ENCODE peak calls at places on chromosomes 16 and 17, in four cellular contexts. B is HepG2, C is transverse colon, W is upper lobe of left lung. M is an unnamed sample.

GRCh38 chr16:49492090-49492801 is 118.6 kb downstream of the C16orf78 start:
- DNase-seq in C (peak), B (no peak), W (peak), M (peak)

GRCh38 chr16:56616608-56617211 is 8.3 kb downstream of the MT2A start:
- DNase-seq in C (no peak), W (no peak), B (no peak), M (no peak)

GRCh38 chr17:385195-385835 is 32.7 kb upstream of the RPH3AL start:
- DNase-seq in C (peak), W (peak), B (no peak), M (peak)

GRCh38 chr17:40536731-40537171 is 28.5 kb downstream of the CCR7 start:
- DNase-seq in C (no peak), W (no peak), B (no peak), M (no peak)

GRCh38 chr17:46818319-46818928 is at the start of gene WNT3:
- DNase-seq in C (peak), B (no peak), W (peak), M (no peak)

GRCh38 chr16:22688930-22689329 is 125.0 kb upstream of the HS3ST2 start:
- DNase-seq in B (no peak), W (no peak), C (no peak), M (no peak)

GRCh38 chr17:41322264-41322902 is 6.9 kb upstream of the KRTAP17-1 start:
- DNase-seq in W (no peak), B (peak), C (no peak), M (no peak)

GRCh38 chr16:2468142-2468724 is 2.9 kb upstream of the NTN3 start:
- DNase-seq in C (no peak), W (peak), B (no peak), M (peak)

GRCh38 chr17:35788504-35788998 is 6.9 kb downstream of the MMP28 start:
- DNase-seq in B (no peak), C (no peak), W (no peak), M (no peak)

GRCh38 chr16:30956601-30957455 is 726 bp upstream of the SETD1A start:
- DNase-seq in C (peak), W (peak), B (peak), M (peak)

GRCh38 chr16:56824335-56824734 is 40.7 kb upstream of the SLC12A3 start:
- DNase-seq in W (no peak), C (peak), B (peak), M (no peak)

GRCh38 chr16:12876778-12877177 is 24.6 kb upstream of the SHISA9 start:
- DNase-seq in C (no peak), B (no peak), W (no peak), M (no peak)

GRCh38 chr16:81419806-81420205 is 24.8 kb upstream of the CMIP start:
- DNase-seq in B (no peak), C (no peak), W (no peak), M (no peak)

GRCh38 chr17:48494335-48494734 is 36.5 kb downstream of the HOXB1 start:
- DNase-seq in C (no peak), W (no peak), B (no peak), M (no peak)

GRCh38 chr16:80746231-80746630 is 58.2 kb downstream of the CDYL2 start:
- DNase-seq in C (no peak), B (no peak), W (no peak), M (no peak)

GRCh38 chr17:20728181-20728580 is 148.7 kb downstream of the CDRT15L2 start:
- DNase-seq in W (no peak), C (no peak), B (no peak), M (no peak)

GRCh38 chr17:17507465-17508011 is 11.3 kb upstream of the RASD1 start:
- DNase-seq in W (no peak), C (no peak), B (no peak), M (peak)

GRCh38 chr17:703081-703875 is 11.4 kb downstream of the VPS53 start:
- DNase-seq in C (no peak), W (no peak), B (no peak), M (no peak)

GRCh38 chr17:57032343-57032742 is 52.7 kb upstream of the AKAP1 start:
- DNase-seq in W (no peak), B (no peak), C (peak), M (no peak)

GRCh38 chr16:86089341-86089900 is 190.5 kb downstream of the IRF8 start:
- DNase-seq in W (no peak), B (no peak), C (no peak), M (no peak)

GRCh38 chr16:11255737-11256656 is at the start of gene SOCS1:
- DNase-seq in C (peak), W (peak), B (peak), M (peak)

GRCh38 chr16:79747688-79748087 is 147.2 kb upstream of the MAF start:
- DNase-seq in W (no peak), B (no peak), C (no peak), M (no peak)

GRCh38 chr16:4984174-4985000 is 26.3 kb downstream of the SEC14L5 start:
- DNase-seq in W (no peak), C (no peak), B (no peak), M (no peak)

GRCh38 chr16:30535106-30535776 is 583 bp upstream of the ZNF747 start:
- DNase-seq in W (no peak), C (no peak), B (no peak), M (no peak)

GRCh38 chr16:89721644-89722391 is 481 bp downstream of the ZNF276 start:
- DNase-seq in B (no peak), C (peak), W (peak), M (peak)

GRCh38 chr17:45971698-45972141 is 27.3 kb upstream of the STH start:
- DNase-seq in C (no peak), W (no peak), B (no peak), M (no peak)

GRCh38 chr17:10646393-10646990 is 10.6 kb downstream of the MYH3 start:
- DNase-seq in W (no peak), C (peak), B (peak), M (peak)

DNA sequence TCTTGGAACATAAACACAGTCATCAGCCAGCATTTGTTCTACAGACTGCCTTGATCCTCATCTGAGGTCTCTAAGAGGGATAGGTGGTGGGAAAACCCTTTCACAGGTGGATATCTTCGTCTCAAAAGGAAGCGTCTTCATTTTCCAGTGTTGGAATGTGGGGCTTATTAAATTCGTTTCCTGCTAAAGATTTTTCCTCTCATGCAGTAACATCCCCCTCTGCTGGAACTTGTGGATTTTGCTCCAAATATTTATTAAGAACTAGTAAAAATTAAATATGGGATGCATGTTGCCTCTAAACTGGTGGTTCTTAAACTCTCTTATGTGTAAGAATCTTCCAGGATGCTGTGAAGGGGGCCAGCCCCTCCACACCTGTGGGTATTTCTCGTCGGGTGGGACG is 20.1 kb upstream of the MLYCD start:
- DNase-seq in B (peak), W (no peak), C (no peak), M (no peak)
- TF ChIP-seq CTCF in B (peak), W (peak), C (no peak), M (peak)

DNA sequence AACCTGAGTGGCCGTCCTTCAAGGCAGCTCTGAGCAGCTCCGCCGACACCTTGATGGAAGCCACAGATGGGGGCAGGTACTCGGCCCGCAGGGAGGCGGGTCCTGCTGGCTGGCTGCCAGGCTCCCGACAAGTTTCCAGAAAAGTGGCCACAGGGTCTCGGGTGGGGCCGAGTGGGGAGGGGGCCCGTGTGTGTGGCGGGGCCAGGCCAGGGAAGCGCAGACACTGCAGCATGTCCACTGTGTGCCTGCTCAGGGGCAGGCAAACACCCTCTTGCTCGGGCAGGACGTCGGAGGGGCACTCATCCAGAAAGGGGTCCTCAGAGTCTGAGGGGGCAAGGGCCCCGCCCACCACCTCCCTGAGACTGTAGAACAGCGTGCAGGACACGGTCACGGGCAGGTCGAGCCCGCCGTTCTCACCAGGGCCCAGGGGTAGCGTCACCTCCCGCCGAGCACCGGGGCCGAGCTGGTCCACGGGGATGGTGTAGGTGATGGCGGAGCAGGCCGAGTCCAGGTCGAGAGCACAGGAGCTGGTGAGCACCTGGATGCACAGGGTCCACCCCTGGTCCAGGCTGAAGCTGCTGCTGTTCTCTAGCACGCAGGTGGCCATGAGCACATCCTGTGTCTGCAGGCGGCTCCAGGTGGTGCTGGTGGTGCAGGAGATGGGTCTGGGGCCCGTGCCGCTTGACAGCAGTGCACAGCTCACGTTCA is 5.1 kb downstream of the FAAP100 start:
- DNase-seq in B (no peak), W (peak), C (no peak), M (no peak)
- TF ChIP-seq POLR2A in B (no peak), W (no peak), C (no peak), M (no peak)

DNA sequence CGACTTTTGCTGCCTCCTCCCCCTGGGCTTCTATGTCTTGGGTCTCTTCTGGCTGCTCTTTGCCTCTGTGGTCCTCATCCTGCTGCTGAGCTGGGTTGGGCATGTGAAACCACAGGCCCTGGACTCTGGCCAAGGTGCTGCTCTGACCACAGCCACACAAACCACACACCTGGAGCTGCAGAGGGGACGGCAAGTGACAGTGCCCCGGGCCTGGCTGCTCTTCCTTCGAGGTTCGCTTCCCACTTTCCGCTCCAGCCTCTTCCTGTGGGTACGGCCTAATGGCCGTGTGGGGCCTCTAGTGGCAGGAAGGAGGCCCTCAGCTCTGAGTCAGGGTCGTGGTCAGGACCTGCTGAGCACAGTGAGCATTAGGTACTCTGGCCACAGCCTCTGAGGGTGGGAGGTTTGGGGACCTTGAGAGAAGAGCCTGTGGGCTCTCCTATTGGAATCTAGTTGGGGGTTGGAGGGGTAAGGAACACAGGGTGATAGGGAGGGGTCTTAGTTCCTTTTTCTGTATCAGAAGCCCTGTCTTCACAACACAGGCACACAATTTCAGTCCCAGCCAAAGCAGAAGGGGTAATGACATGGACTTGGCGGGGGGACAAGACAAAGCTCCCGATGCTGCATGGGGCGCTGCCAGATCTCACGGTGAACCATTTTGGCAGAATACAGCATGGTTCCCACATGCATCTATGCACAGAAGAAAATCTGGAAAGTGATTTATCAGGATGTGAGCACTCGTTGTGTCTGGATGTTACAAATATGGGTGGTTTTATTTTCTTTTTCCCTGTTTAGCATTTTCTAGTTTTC is 2.3 kb downstream of the GP1BA start:
- DNase-seq in W (no peak), C (peak), B (peak), M (no peak)
- TF ChIP-seq CTCF in W (no peak), C (no peak), B (peak), M (peak)

DNA sequence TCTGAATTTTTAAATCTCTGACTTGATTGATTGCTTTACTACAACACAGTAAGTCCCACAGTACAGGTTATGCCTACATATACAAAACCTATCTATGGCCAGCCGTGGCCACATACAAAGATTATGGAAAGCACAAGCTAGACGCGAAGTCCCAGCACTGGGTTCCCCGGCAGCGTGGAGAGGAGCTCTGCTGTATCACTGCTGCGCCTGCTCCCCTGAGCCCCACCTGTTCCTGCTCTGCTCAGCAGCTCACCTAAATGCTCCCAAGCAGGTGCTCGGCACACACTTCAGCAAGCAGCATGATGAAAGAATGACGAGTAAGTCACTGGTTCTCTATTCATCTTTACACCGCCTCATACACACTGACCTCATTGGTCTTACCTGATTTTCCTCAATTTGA is 20.6 kb downstream of the ZDHHC7 start:
- DNase-seq in W (no peak), C (no peak), B (no peak), M (no peak)
- TF ChIP-seq POLR2A in W (no peak), C (no peak), B (no peak), M (no peak)

DNA sequence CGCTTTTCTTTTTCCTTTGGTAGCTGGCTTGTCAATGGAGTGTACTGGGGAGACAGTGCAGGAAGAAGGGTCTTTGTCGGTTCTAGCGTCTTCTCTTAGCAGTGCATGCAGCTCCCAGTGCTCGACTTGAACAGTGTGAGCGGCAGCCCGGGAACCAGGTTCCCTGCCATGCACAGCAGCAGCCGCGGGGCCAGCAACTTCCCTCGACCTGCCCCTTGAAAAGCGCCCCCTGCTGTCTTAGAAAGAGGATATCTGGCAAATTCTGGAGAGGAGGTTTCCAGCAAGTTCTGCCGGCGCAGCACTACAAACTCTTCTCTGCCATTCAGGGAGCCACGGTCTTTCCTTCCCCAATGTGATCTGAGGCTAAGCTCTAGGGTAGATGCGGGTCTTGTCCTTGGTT is 451.5 kb downstream of the PMP22 start:
- DNase-seq in C (no peak), B (peak), W (peak), M (peak)
- TF ChIP-seq CTCF in C (no peak), B (peak), W (peak), M (peak)

GRCh38 chr17:7141824-7142223 is 27.2 kb upstream of the ASGR2 start:
- DNase-seq in C (peak), B (no peak), W (no peak), M (no peak)
- TF ChIP-seq POLR2A in C (no peak), B (no peak), W (no peak), M (no peak)

DNA sequence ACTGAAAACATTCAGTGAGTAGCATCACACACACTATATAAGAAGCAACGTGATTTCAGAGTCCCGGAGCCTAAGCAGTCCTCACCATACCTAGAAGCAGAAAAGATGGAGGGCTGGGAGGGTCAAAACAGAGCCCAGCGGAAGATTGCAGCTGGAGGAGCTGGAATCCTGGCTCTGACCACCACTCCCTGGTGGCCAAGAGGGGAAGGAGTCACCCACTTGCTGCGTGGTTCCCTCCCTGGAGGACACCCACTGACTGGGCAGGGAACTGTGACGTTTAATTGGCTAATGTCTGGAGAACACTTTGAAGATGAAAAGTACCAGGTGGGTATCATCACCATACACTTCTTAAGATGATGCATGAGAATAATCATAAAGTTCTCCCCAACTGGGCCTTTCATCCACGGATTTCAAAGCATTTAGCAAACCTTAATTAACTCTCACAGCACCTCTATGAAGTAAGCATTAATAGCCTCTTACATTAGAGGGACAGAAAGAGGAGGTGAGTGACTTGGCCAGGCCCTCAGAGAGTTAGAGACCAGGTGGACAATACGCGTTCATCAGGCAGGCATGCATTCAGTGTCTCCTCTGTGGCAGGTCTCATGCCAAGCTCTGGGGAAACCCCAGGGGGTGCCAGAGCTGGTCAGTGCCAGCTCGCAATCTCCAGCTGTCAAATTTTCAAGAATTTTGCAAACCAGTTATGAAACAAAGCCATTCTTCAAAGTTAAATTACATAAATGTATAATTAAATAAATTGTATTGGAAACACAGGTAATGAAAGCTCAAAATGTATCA is 137.9 kb downstream of the AXIN2 start:
- DNase-seq in C (no peak), W (no peak), B (no peak), M (no peak)
- TF ChIP-seq CTCF in C (no peak), W (no peak), B (no peak), M (no peak)